ENCODE peak calls at places on chromosomes 2 and 18, in eight cellular contexts. One of them, this sample, is unnamed.

GRCh38 chr2:70087703-70088507 is 628 bp downstream of the PCBP1 start:
- DNase-seq in pancreas: peak; percentile 80
- DNase-seq in hepatocyte: peak; percentile 63
- DNase-seq in heart left ventricle: peak; percentile 61
- DNase-seq in dorsolateral prefrontal cortex: no peak
- DNase-seq in IMR-90: peak; percentile 58
- DNase-seq in thoracic aorta: peak; percentile 28
- DNase-seq in cardiac muscle cell: peak; percentile 58
- DNase-seq in this sample: no peak

GRCh38 chr2:144414324-144414845 is 105.5 kb downstream of the ZEB2 start:
- DNase-seq in hepatocyte: peak; percentile 34
- DNase-seq in dorsolateral prefrontal cortex: no peak
- DNase-seq in heart left ventricle: no peak
- DNase-seq in cardiac muscle cell: peak; percentile 96
- DNase-seq in pancreas: no peak
- DNase-seq in IMR-90: peak; percentile 97
- DNase-seq in thoracic aorta: no peak
- DNase-seq in this sample: no peak

GRCh38 chr2:195659114-195659513 is 2.1 kb downstream of the SLC39A10 start:
- DNase-seq in hepatocyte: no peak
- DNase-seq in IMR-90: peak; percentile 42
- DNase-seq in cardiac muscle cell: no peak
- DNase-seq in pancreas: no peak
- DNase-seq in heart left ventricle: no peak
- DNase-seq in dorsolateral prefrontal cortex: no peak
- DNase-seq in thoracic aorta: no peak
- DNase-seq in this sample: no peak

GRCh38 chr2:26911911-26912861 is 58.3 kb upstream of the MAPRE3 start:
- DNase-seq in IMR-90: no peak
- DNase-seq in hepatocyte: no peak
- DNase-seq in pancreas: no peak
- DNase-seq in cardiac muscle cell: no peak
- DNase-seq in heart left ventricle: no peak
- DNase-seq in thoracic aorta: no peak
- DNase-seq in dorsolateral prefrontal cortex: peak; percentile 83
- DNase-seq in this sample: no peak

GRCh38 chr2:94880507-94880906 is 9.3 kb downstream of the TEKT4 start:
- DNase-seq in cardiac muscle cell: no peak
- DNase-seq in pancreas: no peak
- DNase-seq in hepatocyte: no peak
- DNase-seq in IMR-90: no peak
- DNase-seq in dorsolateral prefrontal cortex: no peak
- DNase-seq in thoracic aorta: no peak
- DNase-seq in heart left ventricle: no peak
- DNase-seq in this sample: no peak

GRCh38 chr18:77250926-77251729 is 1.5 kb downstream of the GALR1 start:
- DNase-seq in dorsolateral prefrontal cortex: no peak
- DNase-seq in thoracic aorta: no peak
- DNase-seq in hepatocyte: no peak
- DNase-seq in heart left ventricle: no peak
- DNase-seq in pancreas: peak; percentile 56
- DNase-seq in cardiac muscle cell: peak; percentile 28
- DNase-seq in IMR-90: no peak
- DNase-seq in this sample: no peak

GRCh38 chr2:75068546-75068945 is 110.1 kb downstream of the POLE4 start:
- DNase-seq in cardiac muscle cell: no peak
- DNase-seq in hepatocyte: no peak
- DNase-seq in IMR-90: peak; percentile 6
- DNase-seq in thoracic aorta: no peak
- DNase-seq in heart left ventricle: no peak
- DNase-seq in pancreas: no peak
- DNase-seq in dorsolateral prefrontal cortex: no peak
- DNase-seq in this sample: no peak

GRCh38 chr18:56992777-56993176 is 154.1 kb upstream of the BOD1L2 start:
- DNase-seq in heart left ventricle: no peak
- DNase-seq in dorsolateral prefrontal cortex: no peak
- DNase-seq in pancreas: no peak
- DNase-seq in IMR-90: peak; percentile 35
- DNase-seq in hepatocyte: no peak
- DNase-seq in cardiac muscle cell: no peak
- DNase-seq in thoracic aorta: no peak
- DNase-seq in this sample: no peak

GRCh38 chr2:112750560-112750843 is 13.9 kb downstream of the CKAP2L start:
- DNase-seq in IMR-90: peak; percentile 53
- DNase-seq in cardiac muscle cell: peak; percentile 41
- DNase-seq in hepatocyte: no peak
- DNase-seq in heart left ventricle: no peak
- DNase-seq in pancreas: no peak
- DNase-seq in dorsolateral prefrontal cortex: no peak
- DNase-seq in thoracic aorta: no peak
- DNase-seq in this sample: no peak

GRCh38 chr2:152542344-152542994 is 174.8 kb downstream of the PRPF40A start:
- DNase-seq in thoracic aorta: no peak
- DNase-seq in heart left ventricle: no peak
- DNase-seq in dorsolateral prefrontal cortex: no peak
- DNase-seq in pancreas: no peak
- DNase-seq in IMR-90: no peak
- DNase-seq in cardiac muscle cell: no peak
- DNase-seq in hepatocyte: no peak
- DNase-seq in this sample: no peak

GRCh38 chr18:35993013-35993412 is 20.5 kb downstream of the RMP24 start:
- DNase-seq in pancreas: no peak
- DNase-seq in cardiac muscle cell: no peak
- DNase-seq in heart left ventricle: peak; percentile 29
- DNase-seq in dorsolateral prefrontal cortex: no peak
- DNase-seq in IMR-90: no peak
- DNase-seq in thoracic aorta: no peak
- DNase-seq in hepatocyte: no peak
- DNase-seq in this sample: no peak

GRCh38 chr18:78912336-78912735 is 67.3 kb upstream of the SALL3 start:
- DNase-seq in dorsolateral prefrontal cortex: no peak
- DNase-seq in pancreas: no peak
- DNase-seq in cardiac muscle cell: no peak
- DNase-seq in heart left ventricle: no peak
- DNase-seq in IMR-90: no peak
- DNase-seq in hepatocyte: no peak
- DNase-seq in thoracic aorta: no peak
- DNase-seq in this sample: no peak

GRCh38 chr18:8895341-8895740 is 190.0 kb downstream of the MTCL1 start:
- DNase-seq in thoracic aorta: no peak
- DNase-seq in IMR-90: no peak
- DNase-seq in pancreas: no peak
- DNase-seq in heart left ventricle: no peak
- DNase-seq in cardiac muscle cell: no peak
- DNase-seq in dorsolateral prefrontal cortex: no peak
- DNase-seq in hepatocyte: no peak
- DNase-seq in this sample: no peak

GRCh38 chr2:41326801-41327200 is 721.0 kb upstream of the PKDCC start:
- DNase-seq in hepatocyte: no peak
- DNase-seq in dorsolateral prefrontal cortex: no peak
- DNase-seq in pancreas: no peak
- DNase-seq in IMR-90: no peak
- DNase-seq in cardiac muscle cell: no peak
- DNase-seq in heart left ventricle: no peak
- DNase-seq in thoracic aorta: no peak
- DNase-seq in this sample: no peak

GRCh38 chr2:70477473-70477872 is 76.2 kb downstream of the TGFA start:
- DNase-seq in IMR-90: no peak
- DNase-seq in thoracic aorta: no peak
- DNase-seq in dorsolateral prefrontal cortex: no peak
- DNase-seq in heart left ventricle: no peak
- DNase-seq in hepatocyte: peak; percentile 24
- DNase-seq in cardiac muscle cell: no peak
- DNase-seq in pancreas: no peak
- DNase-seq in this sample: no peak

GRCh38 chr2:110852541-110853263 is 120.3 kb downstream of the ACOXL start:
- DNase-seq in dorsolateral prefrontal cortex: no peak
- DNase-seq in IMR-90: no peak
- DNase-seq in pancreas: no peak
- DNase-seq in cardiac muscle cell: no peak
- DNase-seq in hepatocyte: no peak
- DNase-seq in heart left ventricle: no peak
- DNase-seq in thoracic aorta: no peak
- DNase-seq in this sample: no peak

DNA sequence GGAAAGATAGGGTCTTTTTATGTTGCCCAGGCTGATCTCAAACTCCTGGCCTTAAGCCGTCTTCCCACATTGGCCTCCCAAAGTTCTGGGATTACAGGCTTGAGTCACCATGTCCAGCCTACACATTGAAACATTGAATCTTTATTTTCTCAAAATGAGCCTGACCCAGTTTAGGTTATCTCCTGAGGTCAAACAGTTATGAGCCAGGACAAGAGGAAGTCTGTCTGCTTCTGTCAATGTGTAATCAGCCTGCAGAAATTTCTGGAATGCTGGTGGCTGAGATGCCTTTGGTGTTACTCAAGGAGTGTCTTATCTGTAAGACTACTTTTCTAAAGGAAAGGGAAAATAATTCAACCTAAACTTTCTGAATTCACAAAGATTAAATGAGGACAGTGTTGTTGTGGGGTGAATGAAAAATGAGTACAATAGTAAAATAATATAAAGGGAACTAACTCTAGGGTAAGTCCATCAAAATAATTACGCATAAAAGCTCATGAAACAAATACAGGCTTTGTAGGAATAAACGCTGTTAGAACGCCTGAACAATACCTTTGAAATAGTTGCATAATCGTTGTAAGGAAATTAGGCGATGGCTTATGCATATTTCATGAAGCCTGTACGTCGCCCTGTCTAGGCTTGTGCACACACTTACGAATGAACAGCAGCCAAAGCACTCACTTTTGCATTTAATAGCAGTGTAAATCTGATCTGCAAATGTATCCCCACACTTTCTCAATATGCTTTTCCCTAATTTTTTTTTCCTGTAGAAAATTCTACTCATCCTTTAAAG is 260.8 kb downstream of the RDH14 start:
- DNase-seq in dorsolateral prefrontal cortex: no peak
- DNase-seq in heart left ventricle: peak; percentile 24
- DNase-seq in IMR-90: peak; percentile 96
- DNase-seq in hepatocyte: peak; percentile 69
- DNase-seq in cardiac muscle cell: peak; percentile 94
- DNase-seq in pancreas: no peak
- DNase-seq in thoracic aorta: no peak
- DNase-seq in this sample: no peak
- TF ChIP-seq CTCF in dorsolateral prefrontal cortex: no peak
- TF ChIP-seq CTCF in heart left ventricle: no peak
- TF ChIP-seq CTCF in IMR-90: no peak
- TF ChIP-seq CTCF in hepatocyte: no peak
- TF ChIP-seq CTCF in cardiac muscle cell: no peak
- TF ChIP-seq CTCF in pancreas: no peak
- TF ChIP-seq CTCF in thoracic aorta: no peak
- TF ChIP-seq CTCF in this sample: no peak

DNA sequence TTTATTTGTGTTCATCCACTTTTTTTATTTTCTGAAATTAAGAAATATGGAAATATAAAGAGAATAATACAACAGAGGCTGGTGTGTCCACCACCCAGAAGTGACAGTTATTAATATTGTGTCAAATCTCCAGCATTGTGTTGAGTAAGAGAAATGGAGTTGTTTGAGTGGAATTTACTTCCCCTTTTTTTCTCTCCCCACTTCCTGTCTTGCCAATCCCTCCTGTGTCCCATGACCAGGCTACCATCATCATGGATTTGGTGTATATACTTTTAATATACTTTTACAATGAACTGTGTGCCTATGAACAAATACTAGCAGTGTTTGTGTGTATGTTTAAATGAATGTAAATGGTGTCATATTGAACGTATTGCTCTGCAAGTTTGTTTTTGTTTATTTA is 276.9 kb upstream of the SKOR2 start:
- DNase-seq in thoracic aorta: no peak
- DNase-seq in pancreas: no peak
- DNase-seq in dorsolateral prefrontal cortex: no peak
- DNase-seq in hepatocyte: no peak
- DNase-seq in heart left ventricle: no peak
- DNase-seq in cardiac muscle cell: no peak
- DNase-seq in IMR-90: no peak
- DNase-seq in this sample: no peak
- H3K4me3 ChIP-seq in thoracic aorta: no peak overlapping the region
- H3K4me3 ChIP-seq in pancreas: no peak overlapping the region
- H3K4me3 ChIP-seq in dorsolateral prefrontal cortex: no peak overlapping the region
- H3K4me3 ChIP-seq in hepatocyte: no peak overlapping the region
- H3K4me3 ChIP-seq in heart left ventricle: no peak overlapping the region
- H3K4me3 ChIP-seq in cardiac muscle cell: no peak overlapping the region
- H3K4me3 ChIP-seq in IMR-90: no peak overlapping the region
- H3K4me3 ChIP-seq in this sample: no peak overlapping the region

DNA sequence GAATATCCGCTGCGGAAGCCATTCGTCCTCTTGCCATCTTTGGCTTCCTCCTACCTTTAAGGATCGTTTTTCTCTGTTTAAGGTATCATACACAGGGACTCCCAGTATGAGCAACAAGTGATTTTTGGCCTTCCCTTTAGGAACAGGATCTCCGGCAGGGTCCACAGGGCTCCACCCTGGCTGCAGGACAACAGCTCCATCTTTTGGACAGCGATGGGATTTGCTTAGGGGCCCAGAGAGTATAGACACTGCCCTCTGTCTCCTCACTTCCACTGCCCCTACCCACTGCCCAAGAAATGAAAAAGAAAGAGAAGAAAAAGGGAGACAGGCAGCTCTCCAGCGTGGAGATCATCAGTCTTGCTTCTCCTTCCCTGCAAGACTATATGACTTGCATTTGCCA is 224.5 kb downstream of the UXS1 start:
- DNase-seq in hepatocyte: no peak
- DNase-seq in dorsolateral prefrontal cortex: no peak
- DNase-seq in cardiac muscle cell: peak; percentile 18
- DNase-seq in pancreas: no peak
- DNase-seq in thoracic aorta: no peak
- DNase-seq in IMR-90: no peak
- DNase-seq in heart left ventricle: no peak
- DNase-seq in this sample: no peak
- TF ChIP-seq CTCF in hepatocyte: peak; percentile 23
- TF ChIP-seq CTCF in dorsolateral prefrontal cortex: no peak
- TF ChIP-seq CTCF in cardiac muscle cell: peak; percentile 31
- TF ChIP-seq CTCF in pancreas: no peak
- TF ChIP-seq CTCF in thoracic aorta: no peak
- TF ChIP-seq CTCF in IMR-90: peak; percentile 27
- TF ChIP-seq CTCF in heart left ventricle: no peak
- TF ChIP-seq CTCF in this sample: no peak

GRCh38 chr2:235263205-235264120 is 230.4 kb upstream of the AGAP1 start:
- DNase-seq in cardiac muscle cell: peak; percentile 96
- DNase-seq in pancreas: peak; percentile 64
- DNase-seq in thoracic aorta: no peak
- DNase-seq in IMR-90: peak; percentile 93
- DNase-seq in hepatocyte: peak; percentile 89
- DNase-seq in heart left ventricle: peak; percentile 88
- DNase-seq in dorsolateral prefrontal cortex: peak; percentile 53
- DNase-seq in this sample: peak; percentile 78

GRCh38 chr2:235264512-235264911 is 229.3 kb upstream of the AGAP1 start:
- DNase-seq in cardiac muscle cell: no peak
- DNase-seq in dorsolateral prefrontal cortex: no peak
- DNase-seq in pancreas: no peak
- DNase-seq in IMR-90: no peak
- DNase-seq in hepatocyte: no peak
- DNase-seq in heart left ventricle: no peak
- DNase-seq in thoracic aorta: no peak
- DNase-seq in this sample: no peak

GRCh38 chr2:235262750-235263149 is 231.1 kb upstream of the AGAP1 start:
- DNase-seq in cardiac muscle cell: peak; percentile 41
- DNase-seq in pancreas: no peak
- DNase-seq in dorsolateral prefrontal cortex: no peak
- DNase-seq in IMR-90: no peak
- DNase-seq in thoracic aorta: no peak
- DNase-seq in heart left ventricle: no peak
- DNase-seq in hepatocyte: no peak
- DNase-seq in this sample: no peak

GRCh38 chr2:235265348-235265965 is 228.4 kb upstream of the AGAP1 start:
- DNase-seq in dorsolateral prefrontal cortex: no peak
- DNase-seq in IMR-90: no peak
- DNase-seq in hepatocyte: no peak
- DNase-seq in pancreas: no peak
- DNase-seq in heart left ventricle: no peak
- DNase-seq in cardiac muscle cell: peak; percentile 26
- DNase-seq in thoracic aorta: no peak
- DNase-seq in this sample: no peak

GRCh38 chr2:235264121-235264493 is 229.7 kb upstream of the AGAP1 start:
- DNase-seq in IMR-90: no peak
- DNase-seq in cardiac muscle cell: no peak
- DNase-seq in pancreas: no peak
- DNase-seq in thoracic aorta: no peak
- DNase-seq in hepatocyte: no peak
- DNase-seq in dorsolateral prefrontal cortex: no peak
- DNase-seq in heart left ventricle: no peak
- DNase-seq in this sample: no peak
- H3K4me3 ChIP-seq in IMR-90: no peak overlapping the region
- H3K4me3 ChIP-seq in cardiac muscle cell: no peak overlapping the region
- H3K4me3 ChIP-seq in pancreas: no peak overlapping the region
- H3K4me3 ChIP-seq in thoracic aorta: no peak overlapping the region
- H3K4me3 ChIP-seq in hepatocyte: no peak overlapping the region
- H3K4me3 ChIP-seq in dorsolateral prefrontal cortex: peak overlapping the region; percentile 40
- H3K4me3 ChIP-seq in heart left ventricle: no peak overlapping the region
- H3K4me3 ChIP-seq in this sample: no peak overlapping the region

This sample was measured in tibial artery.